ENCODE peak calls at places on chromosomes 3 and 15, in nine cellular contexts. I, G, V, S, X, B, R, W and Y are unnamed samples.

GRCh38 chr15:77670558-77671148 is 37.9 kb upstream of the LINGO1 start:
- DNase-seq in I (no peak), G (no peak), V (no peak), S (no peak), X (no peak), B (no peak), R (no peak), W (no peak), Y (no peak)

GRCh38 chr15:22919171-22919570 is 61.0 kb downstream of the CYFIP1 start:
- DNase-seq in I (no peak), G (no peak), V (no peak), S (no peak), X (no peak), B (no peak), R (no peak), W (no peak), Y (no peak)

GRCh38 chr15:46815765-46816164 is 901.5 kb upstream of the SEMA6D start:
- DNase-seq in I (no peak), G (peak), V (no peak), S (no peak), X (no peak), B (no peak), R (no peak), W (no peak), Y (peak)

GRCh38 chr3:50971487-50971924 is 296.8 kb downstream of the DOCK3 start:
- DNase-seq in I (peak), G (peak), V (peak), S (peak), X (peak), B (peak), R (peak), W (no peak), Y (peak)

GRCh38 chr3:133412511-133413165 is 12.8 kb downstream of the BFSP2 start:
- DNase-seq in I (no peak), G (no peak), V (no peak), S (no peak), X (peak), B (peak), R (peak), W (no peak), Y (peak)

GRCh38 chr3:53045107-53045783 is 628 bp downstream of the SFMBT1 start:
- DNase-seq in I (no peak), G (peak), V (peak), S (peak), X (peak), B (peak), R (no peak), W (peak), Y (peak)

GRCh38 chr3:54790046-54790445 is 137.8 kb downstream of the LRTM1 start:
- DNase-seq in I (no peak), G (no peak), V (no peak), S (no peak), X (no peak), B (no peak), R (no peak), W (no peak), Y (no peak)

GRCh38 chr3:156522673-156523072 is 32.2 kb downstream of the SSR3 start:
- DNase-seq in I (no peak), G (peak), V (no peak), S (no peak), X (no peak), B (no peak), R (no peak), W (no peak), Y (no peak)

GRCh38 chr3:111862415-111862814 is 3.4 kb downstream of the PHLDB2 start:
- DNase-seq in I (no peak), G (no peak), V (no peak), S (no peak), X (no peak), B (no peak), R (no peak), W (no peak), Y (no peak)

GRCh38 chr3:58084166-58084565 is 75.9 kb downstream of the FLNB start:
- DNase-seq in I (no peak), G (no peak), V (no peak), S (no peak), X (no peak), B (no peak), R (no peak), W (no peak), Y (no peak)

GRCh38 chr3:115165701-115166100 is 18.6 kb upstream of the ZBTB20 start:
- DNase-seq in I (no peak), G (peak), V (peak), S (no peak), X (no peak), B (no peak), R (no peak), W (no peak), Y (no peak)

GRCh38 chr3:43093974-43094373 is 11.9 kb downstream of the POMGNT2 start:
- DNase-seq in I (no peak), G (no peak), V (no peak), S (no peak), X (no peak), B (no peak), R (no peak), W (no peak), Y (no peak)

GRCh38 chr15:39472661-39473657 is 107.9 kb upstream of the THBS1 start:
- DNase-seq in I (no peak), G (peak), V (peak), S (no peak), X (peak), B (peak), R (no peak), W (peak), Y (no peak)